ENCODE peak calls at places on chromosomes 4 and X, in eight cellular contexts. J is PC-3, A is IMR-90, G is A549, N is MM.1S, C is GM23248, V is neural progenitor cell, M is keratinocyte. K is an unnamed sample.

GRCh38 chr4:164508126-164508525 is 245.8 kb upstream of the SMIM31 start:
- DNase-seq in J (no peak), A (no peak), G (no peak), N (no peak), C (no peak), V (no peak), M (no peak), K (peak; percentile 48)

GRCh38 chr4:76550966-76551780 is 116.1 kb downstream of the SHROOM3 start:
- DNase-seq in J (peak; percentile 70), A (peak; percentile 51), G (no peak), N (no peak), C (no peak), V (no peak), M (no peak), K (peak; percentile 68)

GRCh38 chr4:109473824-109474223 is 40.2 kb downstream of the SEC24B start:
- DNase-seq in J (no peak), A (no peak), G (no peak), N (no peak), C (no peak), V (no peak), M (no peak), K (no peak)

GRCh38 chr4:5050520-5050955 is 742 bp upstream of the STK32B start:
- DNase-seq in J (peak; percentile 75), A (peak; percentile 83), G (peak; percentile 86), N (peak; percentile 75), C (peak; percentile 91), V (peak; percentile 91), M (peak; percentile 36), K (peak; percentile 59)

GRCh38 chrX:130523460-130524394 is 121.9 kb downstream of the RBMX2 start:
- DNase-seq in J (peak; percentile 16), A (no peak), G (no peak), N (no peak), C (no peak), V (peak; percentile 8), M (no peak), K (no peak)

GRCh38 chrX:140815868-140816267 is 106.3 kb downstream of the LINC00632 start:
- DNase-seq in J (peak; percentile 63), A (peak; percentile 10), G (no peak), N (no peak), C (peak; percentile 54), V (no peak), M (peak; percentile 21), K (peak; percentile 27)

GRCh38 chrX:70132244-70132643 is 1.0 kb upstream of the IGBP1 start:
- DNase-seq in J (peak; percentile 14), A (no peak), G (no peak), N (no peak), C (peak; percentile 4), V (no peak), M (no peak), K (no peak)

GRCh38 chrX:77493677-77494553 is 46.7 kb downstream of the FGF16 start:
- DNase-seq in J (peak; percentile 66), A (peak; percentile 88), G (no peak), N (no peak), C (peak; percentile 55), V (peak; percentile 61), M (no peak), K (peak; percentile 70)

GRCh38 chr4:118915468-118915867 is 26.8 kb downstream of the SYNPO2 start:
- DNase-seq in J (no peak), A (no peak), G (no peak), N (no peak), C (no peak), V (no peak), M (peak; percentile 68), K (no peak)

GRCh38 chr4:14345356-14345775 is 656.9 kb upstream of the CPEB2 start:
- DNase-seq in J (peak; percentile 41), A (peak; percentile 66), G (no peak), N (peak; percentile 21), C (peak; percentile 65), V (no peak), M (no peak), K (peak; percentile 48)

GRCh38 chr4:28254003-28254402 is 1393.4 kb downstream of the STIM2 start:
- DNase-seq in J (no peak), A (no peak), G (no peak), N (no peak), C (no peak), V (no peak), M (no peak), K (no peak)

GRCh38 chr4:95439896-95440295 is 108.9 kb downstream of the UNC5C start:
- DNase-seq in J (no peak), A (no peak), G (no peak), N (no peak), C (no peak), V (peak; percentile 35), M (no peak), K (no peak)

GRCh38 chr4:95446204-95446603 is 102.6 kb downstream of the UNC5C start:
- DNase-seq in J (no peak), A (no peak), G (no peak), N (no peak), C (no peak), V (no peak), M (no peak), K (no peak)

GRCh38 chr4:95450294-95450693 is 98.5 kb downstream of the UNC5C start:
- DNase-seq in J (no peak), A (no peak), G (no peak), N (no peak), C (no peak), V (no peak), M (no peak), K (no peak)

DNA sequence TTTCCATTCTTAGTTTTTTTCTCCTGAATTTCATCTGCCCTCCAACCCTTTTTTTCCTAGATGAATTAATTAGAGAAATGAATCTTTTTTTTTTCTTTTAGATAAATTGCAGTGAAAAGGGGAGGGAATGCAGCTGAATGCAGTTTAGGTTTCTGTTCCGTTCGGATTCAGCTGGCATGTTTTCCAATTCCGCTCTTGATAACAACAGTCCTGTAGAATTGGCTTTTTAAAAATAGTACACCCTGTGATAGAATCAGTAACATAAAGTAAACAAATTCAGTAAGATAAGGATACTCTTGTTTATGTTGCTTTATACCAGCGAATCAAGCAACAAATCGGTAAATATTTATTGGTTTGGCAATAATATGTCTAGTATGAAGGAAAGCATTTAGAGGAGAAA is 103.5 kb downstream of the UNC5C start:
- DNase-seq in J (no peak), A (no peak), G (no peak), N (no peak), C (no peak), V (no peak), M (no peak), K (no peak)
- H3K4me2 ChIP-seq in J (no peak overlapping the region), A (no peak overlapping the region), G (no peak overlapping the region), N (no peak overlapping the region), C (no peak overlapping the region), V (no peak overlapping the region), M (no peak overlapping the region), K (no peak overlapping the region)

DNA sequence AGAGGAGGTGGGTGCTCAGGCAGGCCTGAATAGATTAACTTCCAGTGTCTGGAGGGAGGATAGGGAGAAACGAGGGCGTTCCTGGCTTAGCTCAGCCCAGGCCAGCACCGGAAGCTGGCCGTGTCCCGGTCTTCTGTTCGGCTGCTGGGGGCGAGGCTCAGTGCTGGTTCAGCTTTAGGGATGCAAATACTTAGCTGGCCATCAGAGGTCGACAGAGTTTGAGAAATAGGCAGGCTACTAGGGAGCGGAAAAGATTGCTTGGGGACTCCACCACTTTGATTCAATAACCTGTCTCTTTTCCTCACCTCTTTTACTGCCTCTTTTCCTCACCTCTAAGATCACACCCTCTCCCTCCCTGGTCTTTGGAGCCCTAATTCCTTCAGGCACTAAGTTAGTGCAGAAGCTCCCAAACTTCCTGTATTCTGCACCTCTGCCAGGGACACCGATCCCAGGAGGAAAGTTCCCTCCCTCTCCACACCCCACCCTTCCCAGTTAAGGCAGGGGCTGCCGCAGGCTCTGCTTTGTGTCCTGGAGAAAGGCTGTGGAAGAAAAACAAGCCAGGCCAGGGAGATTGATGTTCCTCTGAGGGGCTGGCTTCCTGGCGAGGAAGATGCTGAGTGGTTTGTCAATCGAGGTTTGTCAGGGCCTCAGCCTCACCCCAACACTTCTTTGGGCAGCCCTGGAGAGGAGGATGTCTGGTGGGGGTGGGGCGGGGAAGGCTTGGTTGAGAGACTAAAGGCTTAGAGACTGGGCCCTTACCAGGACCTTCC is 6.0 kb upstream of the EFNB1 start:
- DNase-seq in J (peak; percentile 67), A (peak; percentile 47), G (peak; percentile 36), N (peak; percentile 39), C (peak; percentile 69), V (peak; percentile 72), M (no peak), K (peak; percentile 22)
- H3K4me2 ChIP-seq in J (peak overlapping the region; percentile 52), A (no peak overlapping the region), G (peak overlapping the region; percentile 49), N (no peak overlapping the region), C (no peak overlapping the region), V (no peak overlapping the region), M (no peak overlapping the region), K (no peak overlapping the region)

GRCh38 chrX:143634373-143634685 is 1.6 kb downstream of the SLITRK4 start:
- DNase-seq in J (no peak), A (no peak), G (no peak), N (no peak), C (no peak), V (no peak), M (no peak), K (no peak)
- H3K4me2 ChIP-seq in J (peak overlapping the region; percentile 71), A (no peak overlapping the region), G (peak overlapping the region; percentile 45), N (no peak overlapping the region), C (no peak overlapping the region), V (peak overlapping the region; percentile 83), M (peak overlapping the region; percentile 64), K (peak overlapping the region; percentile 63)

GRCh38 chr4:159051245-159052071 is 51.4 kb upstream of the RAPGEF2 start:
- DNase-seq in J (no peak), A (no peak), G (no peak), N (peak; percentile 85), C (no peak), V (no peak), M (no peak), K (no peak)
- H3K4me2 ChIP-seq in J (peak overlapping the region; percentile 53), A (peak overlapping the region; percentile 39), G (peak overlapping the region; percentile 1), N (peak overlapping the region; percentile 78), C (no peak overlapping the region), V (no peak overlapping the region), M (no peak overlapping the region), K (peak overlapping the region; percentile 31)

GRCh38 chr4:38591617-38592337 is 72.2 kb upstream of the KLF3 start:
- DNase-seq in J (no peak), A (no peak), G (no peak), N (no peak), C (peak; percentile 67), V (no peak), M (no peak), K (no peak)
- H3K4me2 ChIP-seq in J (no peak overlapping the region), A (no peak overlapping the region), G (no peak overlapping the region), N (no peak overlapping the region), C (no peak overlapping the region), V (no peak overlapping the region), M (no peak overlapping the region), K (no peak overlapping the region)

DNA sequence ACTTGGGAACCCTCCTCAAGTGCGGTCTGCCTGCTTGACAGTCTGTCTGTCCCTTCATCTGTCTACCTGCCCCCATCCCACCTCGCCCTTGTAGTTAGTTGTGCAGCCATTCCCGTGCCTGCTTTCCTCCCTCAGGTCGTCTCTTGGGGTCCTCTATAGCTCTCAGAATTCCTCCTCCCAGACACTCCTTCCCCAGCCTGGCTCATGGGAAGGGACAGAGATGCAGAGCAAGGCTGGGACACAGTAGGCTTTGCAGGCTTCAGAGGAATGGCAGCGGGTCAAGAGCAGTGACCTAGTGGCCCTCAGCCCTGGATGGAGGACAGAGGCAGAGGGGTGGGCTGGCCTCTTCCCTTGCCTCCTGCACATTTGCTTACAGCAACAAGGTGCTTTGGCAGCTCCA is 18.3 kb downstream of the TMEM31 start:
- DNase-seq in J (no peak), A (no peak), G (no peak), N (no peak), C (no peak), V (no peak), M (no peak), K (no peak)
- H3K4me2 ChIP-seq in J (no peak overlapping the region), A (no peak overlapping the region), G (no peak overlapping the region), N (no peak overlapping the region), C (no peak overlapping the region), V (peak overlapping the region; percentile 38), M (no peak overlapping the region), K (no peak overlapping the region)

K was measured in astrocyte.